ENCODE peak calls at places on chromosomes 13 and 19, in four cellular contexts. C, D, J and W are unnamed samples.
A peak's percentile ranks its signal among the peaks of the same experiment; 100 is the strongest.

GRCh38 chr13:80070024-80070703 is 270.8 kb downstream of the SPRY2 start:
- DNase-seq in D (no peak), J (no peak), C (peak; percentile 4), W (peak; percentile 58)

GRCh38 chr19:41408256-41408655 is 10.6 kb downstream of the BCKDHA start:
- DNase-seq in C (no peak), J (no peak), D (no peak), W (peak; percentile 78)

GRCh38 chr13:73142091-73142490 is 83.3 kb downstream of the KLF5 start:
- DNase-seq in J (no peak), D (no peak), C (peak; percentile 20), W (no peak)

GRCh38 chr13:24178847-24179845 is 18.6 kb downstream of the SPATA13 start:
- DNase-seq in C (no peak), J (no peak), D (no peak), W (no peak)

GRCh38 chr13:26679411-26679810 is 81.2 kb downstream of the GPR12 start:
- DNase-seq in D (no peak), C (no peak), J (no peak), W (no peak)

GRCh38 chr19:4089400-4089908 is 22.8 kb upstream of the ZBTB7A start:
- DNase-seq in J (peak; percentile 70), C (no peak), D (no peak), W (no peak)

GRCh38 chr13:48723168-48723567 is 69.4 kb downstream of the CYSLTR2 start:
- DNase-seq in J (no peak), D (no peak), C (no peak), W (no peak)

GRCh38 chr19:29745253-29745652 is 30.2 kb upstream of the C19orf12 start:
- DNase-seq in C (peak; percentile 48), D (no peak), J (no peak), W (peak; percentile 81)

GRCh38 chr13:99665716-99666115 is 164.4 kb downstream of the TM9SF2 start:
- DNase-seq in D (no peak), C (no peak), J (no peak), W (no peak)

GRCh38 chr13:89465366-89465765 is 1794.2 kb downstream of the SLITRK5 start:
- DNase-seq in C (peak; percentile 15), J (no peak), D (no peak), W (no peak)

GRCh38 chr13:48110930-48111721 is 16.2 kb upstream of the MED4 start:
- DNase-seq in C (no peak), D (peak; percentile 29), J (no peak), W (no peak)

GRCh38 chr19:27962260-27962659 is 1250.7 kb downstream of the UQCRFS1 start:
- DNase-seq in C (no peak), D (no peak), J (no peak), W (no peak)

GRCh38 chr13:97226788-97227627 is 4.9 kb downstream of the MBNL2 start:
- DNase-seq in J (no peak), C (no peak), D (peak; percentile 55), W (peak; percentile 83)

GRCh38 chr13:110944121-110944967 is 29.5 kb upstream of the ANKRD10 start:
- DNase-seq in C (peak; percentile 72), D (peak; percentile 24), J (peak; percentile 35), W (peak; percentile 69)

GRCh38 chr13:25136872-25137623 is 35.0 kb downstream of the AMER2 start:
- DNase-seq in J (no peak), D (no peak), C (peak; percentile 47), W (peak; percentile 80)

GRCh38 chr13:77565635-77566034 is 30.1 kb downstream of the SCEL start:
- DNase-seq in D (no peak), J (no peak), C (peak; percentile 39), W (no peak)

GRCh38 chr13:23899555-23899954 is 2.3 kb upstream of the C1QTNF9B start:
- DNase-seq in J (no peak), D (peak; percentile 41), C (peak; percentile 34), W (no peak)

GRCh38 chr13:110405597-110406450 is 98.7 kb downstream of the COL4A2 start:
- DNase-seq in J (no peak), C (no peak), D (no peak), W (no peak)

GRCh38 chr19:16164222-16164890 is 9.0 kb downstream of the CIB3 start:
- DNase-seq in D (no peak), C (no peak), J (no peak), W (no peak)

GRCh38 chr13:36965767-36966166 is 33.4 kb downstream of the ALG5 start:
- DNase-seq in D (no peak), J (no peak), C (no peak), W (no peak)

GRCh38 chr19:7391218-7391670 is 42.5 kb downstream of the ARHGEF18 start:
- DNase-seq in C (no peak), J (no peak), D (no peak), W (no peak)

GRCh38 chr19:30092721-30093569 is 150.9 kb downstream of the URI1 start:
- DNase-seq in D (no peak), J (peak; percentile 38), C (no peak), W (no peak)

GRCh38 chr13:72920097-72920496 is 138.2 kb downstream of the PIBF1 start:
- DNase-seq in J (peak; percentile 64), D (no peak), C (no peak), W (no peak)

GRCh38 chr19:5090780-5091575 is 122.1 kb downstream of the KDM4B start:
- DNase-seq in D (peak; percentile 41), C (peak; percentile 73), J (no peak), W (no peak)

GRCh38 chr19:13024126-13024957 is 29.1 kb downstream of the NFIX start:
- DNase-seq in J (peak; percentile 72), D (no peak), C (peak; percentile 50), W (peak; percentile 60)
- H3K4me3 ChIP-seq in J (peak overlapping the region; percentile 64), D (peak overlapping the region; percentile 56), C (no peak overlapping the region), W (no peak overlapping the region)

GRCh38 chr13:104318121-104318520 is 1251.9 kb upstream of the SLC10A2 start:
- DNase-seq in J (no peak), C (peak; percentile 18), D (no peak), W (no peak)
- TF ChIP-seq CTCF in J (no peak), C (peak; percentile 53), D (no peak), W (peak; percentile 66)

GRCh38 chr13:40986328-40986856 is 32.7 kb downstream of the ELF1 start:
- DNase-seq in C (no peak), J (no peak), D (no peak), W (no peak)
- H3K27ac ChIP-seq in C (no peak overlapping the region), J (peak overlapping the region; percentile 26), D (peak overlapping the region; percentile 2), W (no peak overlapping the region)

DNA sequence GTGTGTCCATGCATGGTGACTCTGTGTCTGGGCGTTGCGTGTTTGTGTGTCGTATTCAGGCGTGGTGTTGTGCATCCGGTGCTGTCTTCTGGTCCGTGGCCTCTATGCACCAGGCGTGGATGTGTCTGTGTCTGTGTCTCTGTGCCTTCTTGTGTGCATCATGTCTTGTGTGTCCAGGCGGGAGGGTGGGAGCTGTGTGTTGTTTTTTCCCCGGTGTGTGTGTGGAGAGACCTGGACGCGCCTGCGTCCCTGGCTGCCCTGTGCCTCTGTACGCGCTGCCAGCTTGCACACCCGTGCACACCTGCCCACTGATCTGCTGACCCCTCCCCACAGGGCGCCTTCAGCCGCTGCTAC is 1.1 kb downstream of the PLK5 start:
- DNase-seq in C (no peak), D (no peak), J (no peak), W (no peak)
- H3K4me3 ChIP-seq in C (no peak overlapping the region), D (no peak overlapping the region), J (peak overlapping the region; percentile 11), W (no peak overlapping the region)

DNA sequence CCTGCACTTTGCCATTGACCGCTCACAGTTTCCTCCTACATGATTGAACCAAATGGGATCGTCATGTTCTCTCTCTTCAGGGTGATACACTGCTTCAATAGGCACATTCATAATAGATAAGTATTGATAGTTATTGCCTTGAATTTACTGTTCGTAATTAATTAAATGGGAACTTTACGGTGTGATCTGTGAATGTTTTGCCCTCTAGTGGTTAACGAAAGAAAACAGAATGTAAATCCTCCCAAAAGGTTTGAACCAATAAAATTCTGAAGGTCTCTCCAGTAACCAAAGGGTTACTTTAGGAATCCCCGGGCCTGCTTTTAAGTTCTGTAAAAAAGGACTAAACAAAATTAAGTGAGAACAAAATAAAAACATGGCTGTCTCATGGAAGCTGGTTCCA is 389.3 kb downstream of the DACH1 start:
- DNase-seq in D (no peak), J (no peak), C (peak; percentile 9), W (no peak)
- TF ChIP-seq CTCF in D (no peak), J (no peak), C (peak; percentile 73), W (peak; percentile 80)

DNA sequence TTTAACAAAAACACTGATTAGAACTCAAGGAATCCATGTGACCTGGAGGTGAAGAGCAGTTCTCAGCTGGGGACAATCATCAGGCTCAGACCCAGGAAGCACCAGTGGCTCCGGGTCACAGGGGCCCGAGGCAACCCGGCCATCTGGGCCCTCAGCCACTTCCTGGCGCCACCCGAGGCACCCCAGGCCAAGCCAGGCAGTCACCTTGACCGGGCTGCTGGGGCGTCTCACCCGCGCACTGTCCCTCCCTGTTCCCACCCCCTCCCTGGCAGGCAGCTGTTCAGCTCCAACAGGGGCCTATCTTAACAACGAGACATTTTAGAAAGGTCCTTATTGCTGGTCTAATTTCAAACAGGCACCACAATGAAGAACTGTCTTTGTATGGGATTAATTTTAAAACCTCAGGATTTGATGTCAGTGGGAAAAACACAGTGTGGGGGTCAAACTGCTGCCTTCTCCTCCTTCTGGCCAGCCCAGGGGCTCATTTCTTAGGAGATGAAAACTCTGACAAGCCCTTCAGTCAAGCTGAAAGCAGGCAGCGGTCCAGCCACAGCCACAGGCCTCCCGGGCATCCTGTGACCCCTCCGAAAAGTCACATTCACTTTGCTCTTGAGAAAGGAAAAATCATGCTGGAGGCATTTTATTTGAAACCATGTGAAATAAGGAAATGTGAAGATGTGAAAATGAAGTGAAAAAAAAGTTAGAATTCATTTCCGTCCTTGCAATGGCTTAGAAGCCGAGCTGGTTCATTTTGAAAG is 83.3 kb downstream of the KCTD15 start:
- DNase-seq in J (no peak), D (no peak), C (no peak), W (peak; percentile 63)
- H3K27ac ChIP-seq in J (peak overlapping the region; percentile 27), D (peak overlapping the region; percentile 80), C (no peak overlapping the region), W (peak overlapping the region; percentile 70)

GRCh38 chr19:2095338-2095938 is 688 bp downstream of the MOB3A start:
- DNase-seq in C (peak; percentile 11), J (peak; percentile 66), D (no peak), W (no peak)
- H3K4me3 ChIP-seq in C (peak overlapping the region; percentile 84), J (peak overlapping the region; percentile 84), D (peak overlapping the region; percentile 51), W (peak overlapping the region; percentile 88)

GRCh38 chr19:58024661-58025060 is 9.2 kb upstream of the ZSCAN1 start:
- DNase-seq in J (no peak), D (no peak), C (no peak), W (no peak)

GRCh38 chr19:58020985-58021384 is 12.8 kb upstream of the ZSCAN1 start:
- DNase-seq in C (no peak), D (no peak), J (no peak), W (no peak)

GRCh38 chr19:58022283-58022660 is 11.6 kb upstream of the ZSCAN1 start:
- DNase-seq in D (no peak), C (no peak), J (no peak), W (no peak)

GRCh38 chr19:58020129-58020528 is 13.7 kb upstream of the ZSCAN1 start:
- DNase-seq in D (no peak), J (no peak), C (no peak), W (no peak)

GRCh38 chr19:58021541-58022282 is 12.1 kb upstream of the ZSCAN1 start:
- DNase-seq in D (peak; percentile 25), J (no peak), C (peak; percentile 69), W (peak; percentile 85)
- TF ChIP-seq CTCF in D (peak; percentile 61), J (peak; percentile 45), C (peak; percentile 62), W (peak; percentile 77)